ENCODE peak calls at places on chromosomes 3 and 15, in five cellular contexts. W, F, B, C and D are unnamed samples.
A peak's percentile ranks its signal among the peaks of the same experiment; 100 is the strongest.

GRCh38 chr15:39413558-39413957 is 167.3 kb upstream of the THBS1 start:
- DNase-seq in F (peak; percentile 51), W (no peak), B (no peak), C (no peak), D (no peak)

GRCh38 chr3:141240290-141241247 is 8.9 kb downstream of the PXYLP1 start:
- DNase-seq in C (no peak), F (peak; percentile 72), W (no peak), B (no peak), D (no peak)

GRCh38 chr3:105965384-105965783 is 96.6 kb upstream of the CBLB start:
- DNase-seq in C (no peak), F (peak; percentile 91), B (no peak), W (no peak), D (no peak)

GRCh38 chr15:88454867-88455810 is 12.0 kb downstream of the MRPL46 start:
- DNase-seq in C (peak; percentile 62), B (peak; percentile 67), F (peak; percentile 79), W (peak; percentile 48), D (peak; percentile 94)

GRCh38 chr3:107775958-107776357 is 253.2 kb downstream of the BBX start:
- DNase-seq in B (no peak), W (no peak), F (no peak), C (no peak), D (no peak)

GRCh38 chr3:72050048-72050632 is 265.2 kb upstream of the PROK2 start:
- DNase-seq in W (no peak), C (no peak), B (no peak), F (no peak), D (no peak)

GRCh38 chr15:95653361-95653805 is 677.1 kb upstream of the NR2F2 start:
- DNase-seq in C (no peak), B (no peak), F (peak; percentile 87), W (no peak), D (no peak)

GRCh38 chr3:86995537-86995936 is 4.6 kb upstream of the VGLL3 start:
- DNase-seq in B (no peak), W (no peak), C (no peak), F (peak; percentile 94), D (no peak)

GRCh38 chr15:94691169-94691568 is 459.8 kb downstream of the MCTP2 start:
- DNase-seq in F (no peak), B (no peak), C (no peak), W (no peak), D (no peak)

GRCh38 chr3:195508185-195508584 is 34.9 kb downstream of the PPP1R2 start:
- DNase-seq in B (no peak), F (no peak), W (no peak), C (no peak), D (no peak)

GRCh38 chr15:66936115-66936863 is 129.1 kb upstream of the SMAD3 start:
- DNase-seq in B (no peak), C (no peak), W (no peak), F (peak; percentile 76), D (no peak)

GRCh38 chr15:75817151-75817935 is 25.9 kb upstream of the UBE2Q2 start:
- DNase-seq in W (no peak), B (no peak), C (no peak), F (peak; percentile 23), D (no peak)

GRCh38 chr3:16908006-16908405 is 23.3 kb downstream of the PLCL2 start:
- DNase-seq in W (no peak), F (no peak), C (no peak), B (no peak), D (no peak)

GRCh38 chr3:12759097-12759679 is at the start of gene TMEM40:
- DNase-seq in B (no peak), W (no peak), C (no peak), F (peak; percentile 53), D (peak; percentile 30)

GRCh38 chr15:29429584-29429983 is 160.0 kb upstream of the NSMCE3 start:
- DNase-seq in B (no peak), W (no peak), F (no peak), C (no peak), D (no peak)

GRCh38 chr15:82548700-82549099 is 8.4 kb upstream of the RPS17 start:
- DNase-seq in W (no peak), C (no peak), B (no peak), F (no peak), D (no peak)

GRCh38 chr3:42118762-42119361 is 27.7 kb downstream of the TRAK1 start:
- DNase-seq in C (peak; percentile 16), F (peak; percentile 50), B (peak; percentile 56), W (no peak), D (peak; percentile 80)

GRCh38 chr15:58952751-58953150 is 19.3 kb upstream of the SLTM start:
- DNase-seq in B (no peak), C (no peak), F (peak; percentile 45), W (no peak), D (no peak)

GRCh38 chr3:19384868-19385267 is 236.6 kb downstream of the KCNH8 start:
- DNase-seq in W (no peak), F (no peak), C (no peak), B (no peak), D (no peak)

GRCh38 chr3:168077091-168077490 is 18.6 kb downstream of the GOLIM4 start:
- DNase-seq in B (no peak), F (peak; percentile 62), C (no peak), W (no peak), D (no peak)

GRCh38 chr3:81472600-81473362 is 288.7 kb downstream of the GBE1 start:
- DNase-seq in C (no peak), W (no peak), B (no peak), F (no peak), D (peak; percentile 23)

GRCh38 chr3:52451237-52452083 is 2.4 kb downstream of the TNNC1 start:
- DNase-seq in W (no peak), B (no peak), C (no peak), F (no peak), D (no peak)